ENCODE peak calls at places on chromosomes 13 and 19, in seven cellular contexts. One of them, this sample, is unnamed.

GRCh38 chr19:50922316-50922853 is 11.2 kb upstream of the KLK4 start:
- DNase-seq in CD8-positive, alpha-beta T cell: peak
- DNase-seq in sciatic nerve: peak
- DNase-seq in GM04504: peak
- DNase-seq in foreskin melanocyte: peak
- DNase-seq in CD4-positive, CD25-positive, alpha-beta regulatory T cell: peak
- DNase-seq in T-helper 17 cell: peak
- DNase-seq in this sample: peak

GRCh38 chr19:29645911-29646310 is 19.4 kb upstream of the PLEKHF1 start:
- DNase-seq in CD8-positive, alpha-beta T cell: no peak
- DNase-seq in sciatic nerve: no peak
- DNase-seq in GM04504: no peak
- DNase-seq in foreskin melanocyte: peak
- DNase-seq in CD4-positive, CD25-positive, alpha-beta regulatory T cell: no peak
- DNase-seq in T-helper 17 cell: no peak
- DNase-seq in this sample: peak

GRCh38 chr19:3243851-3244700 is 19.6 kb downstream of the CELF5 start:
- DNase-seq in CD8-positive, alpha-beta T cell: no peak
- DNase-seq in sciatic nerve: no peak
- DNase-seq in GM04504: peak
- DNase-seq in foreskin melanocyte: peak
- DNase-seq in CD4-positive, CD25-positive, alpha-beta regulatory T cell: no peak
- DNase-seq in T-helper 17 cell: no peak
- DNase-seq in this sample: peak

GRCh38 chr13:64078025-64078424 is 2662.4 kb upstream of the PCDH20 start:
- DNase-seq in CD8-positive, alpha-beta T cell: no peak
- DNase-seq in sciatic nerve: no peak
- DNase-seq in GM04504: no peak
- DNase-seq in foreskin melanocyte: no peak
- DNase-seq in CD4-positive, CD25-positive, alpha-beta regulatory T cell: no peak
- DNase-seq in T-helper 17 cell: no peak
- DNase-seq in this sample: no peak

GRCh38 chr19:28498404-28498976 is 714.5 kb downstream of the UQCRFS1 start:
- DNase-seq in CD8-positive, alpha-beta T cell: no peak
- DNase-seq in sciatic nerve: no peak
- DNase-seq in GM04504: no peak
- DNase-seq in foreskin melanocyte: no peak
- DNase-seq in CD4-positive, CD25-positive, alpha-beta regulatory T cell: no peak
- DNase-seq in T-helper 17 cell: no peak
- DNase-seq in this sample: no peak

GRCh38 chr19:383922-384800 is 24.8 kb downstream of the C2CD4C start:
- DNase-seq in CD8-positive, alpha-beta T cell: no peak
- DNase-seq in sciatic nerve: no peak
- DNase-seq in GM04504: no peak
- DNase-seq in foreskin melanocyte: no peak
- DNase-seq in CD4-positive, CD25-positive, alpha-beta regulatory T cell: no peak
- DNase-seq in T-helper 17 cell: no peak
- DNase-seq in this sample: no peak

GRCh38 chr19:15623711-15624318 is 8.8 kb downstream of the CYP4F8 start:
- DNase-seq in CD8-positive, alpha-beta T cell: no peak
- DNase-seq in sciatic nerve: no peak
- DNase-seq in GM04504: no peak
- DNase-seq in foreskin melanocyte: no peak
- DNase-seq in CD4-positive, CD25-positive, alpha-beta regulatory T cell: no peak
- DNase-seq in T-helper 17 cell: no peak
- DNase-seq in this sample: no peak

GRCh38 chr13:62193919-62194318 is 778.3 kb upstream of the PCDH20 start:
- DNase-seq in CD8-positive, alpha-beta T cell: no peak
- DNase-seq in sciatic nerve: no peak
- DNase-seq in GM04504: no peak
- DNase-seq in foreskin melanocyte: no peak
- DNase-seq in CD4-positive, CD25-positive, alpha-beta regulatory T cell: no peak
- DNase-seq in T-helper 17 cell: no peak
- DNase-seq in this sample: no peak

GRCh38 chr19:2334986-2335846 is 6.7 kb downstream of the SPPL2B start:
- DNase-seq in CD8-positive, alpha-beta T cell: no peak
- DNase-seq in sciatic nerve: no peak
- DNase-seq in GM04504: no peak
- DNase-seq in foreskin melanocyte: no peak
- DNase-seq in CD4-positive, CD25-positive, alpha-beta regulatory T cell: no peak
- DNase-seq in T-helper 17 cell: no peak
- DNase-seq in this sample: peak

GRCh38 chr13:47555235-47555634 is 445.8 kb downstream of the SUCLA2 start:
- DNase-seq in CD8-positive, alpha-beta T cell: no peak
- DNase-seq in sciatic nerve: no peak
- DNase-seq in GM04504: no peak
- DNase-seq in foreskin melanocyte: no peak
- DNase-seq in CD4-positive, CD25-positive, alpha-beta regulatory T cell: no peak
- DNase-seq in T-helper 17 cell: no peak
- DNase-seq in this sample: no peak

GRCh38 chr13:27172495-27172842 is 858 bp upstream of the USP12 start:
- DNase-seq in CD8-positive, alpha-beta T cell: no peak
- DNase-seq in sciatic nerve: no peak
- DNase-seq in GM04504: no peak
- DNase-seq in foreskin melanocyte: no peak
- DNase-seq in CD4-positive, CD25-positive, alpha-beta regulatory T cell: no peak
- DNase-seq in T-helper 17 cell: no peak
- DNase-seq in this sample: peak

GRCh38 chr19:51026554-51026831 is at the start of gene KLK11:
- DNase-seq in CD8-positive, alpha-beta T cell: no peak
- DNase-seq in sciatic nerve: no peak
- DNase-seq in GM04504: no peak
- DNase-seq in foreskin melanocyte: no peak
- DNase-seq in CD4-positive, CD25-positive, alpha-beta regulatory T cell: no peak
- DNase-seq in T-helper 17 cell: no peak
- DNase-seq in this sample: no peak

GRCh38 chr19:46431824-46432223 is 3.1 kb upstream of the PNMA8C start:
- DNase-seq in CD8-positive, alpha-beta T cell: no peak
- DNase-seq in sciatic nerve: no peak
- DNase-seq in GM04504: no peak
- DNase-seq in foreskin melanocyte: no peak
- DNase-seq in CD4-positive, CD25-positive, alpha-beta regulatory T cell: no peak
- DNase-seq in T-helper 17 cell: no peak
- DNase-seq in this sample: no peak

GRCh38 chr19:21940684-21941083 is 70.1 kb downstream of the ZNF208 start:
- DNase-seq in CD8-positive, alpha-beta T cell: no peak
- DNase-seq in sciatic nerve: no peak
- DNase-seq in GM04504: no peak
- DNase-seq in foreskin melanocyte: no peak
- DNase-seq in CD4-positive, CD25-positive, alpha-beta regulatory T cell: no peak
- DNase-seq in T-helper 17 cell: no peak
- DNase-seq in this sample: no peak

GRCh38 chr13:95641291-95641811 is 3.2 kb downstream of the DZIP1 start:
- DNase-seq in CD8-positive, alpha-beta T cell: no peak
- DNase-seq in sciatic nerve: no peak
- DNase-seq in GM04504: no peak
- DNase-seq in foreskin melanocyte: no peak
- DNase-seq in CD4-positive, CD25-positive, alpha-beta regulatory T cell: no peak
- DNase-seq in T-helper 17 cell: no peak
- DNase-seq in this sample: no peak

GRCh38 chr19:6730153-6730804 is 7.1 kb downstream of the GPR108 start:
- DNase-seq in CD8-positive, alpha-beta T cell: no peak
- DNase-seq in sciatic nerve: peak
- DNase-seq in GM04504: no peak
- DNase-seq in foreskin melanocyte: no peak
- DNase-seq in CD4-positive, CD25-positive, alpha-beta regulatory T cell: peak
- DNase-seq in T-helper 17 cell: no peak
- DNase-seq in this sample: no peak

GRCh38 chr13:89899302-89900103 is 1448.0 kb upstream of the MIR17HG start:
- DNase-seq in CD8-positive, alpha-beta T cell: no peak
- DNase-seq in sciatic nerve: no peak
- DNase-seq in GM04504: no peak
- DNase-seq in foreskin melanocyte: no peak
- DNase-seq in CD4-positive, CD25-positive, alpha-beta regulatory T cell: no peak
- DNase-seq in T-helper 17 cell: no peak
- DNase-seq in this sample: no peak

GRCh38 chr13:42525035-42525504 is 48.9 kb upstream of the TNFSF11 start:
- DNase-seq in CD8-positive, alpha-beta T cell: no peak
- DNase-seq in sciatic nerve: no peak
- DNase-seq in GM04504: no peak
- DNase-seq in foreskin melanocyte: peak
- DNase-seq in CD4-positive, CD25-positive, alpha-beta regulatory T cell: no peak
- DNase-seq in T-helper 17 cell: no peak
- DNase-seq in this sample: peak

GRCh38 chr19:6551607-6552450 is 21.0 kb downstream of the TNFSF9 start:
- DNase-seq in CD8-positive, alpha-beta T cell: peak
- DNase-seq in sciatic nerve: no peak
- DNase-seq in GM04504: no peak
- DNase-seq in foreskin melanocyte: no peak
- DNase-seq in CD4-positive, CD25-positive, alpha-beta regulatory T cell: peak
- DNase-seq in T-helper 17 cell: peak
- DNase-seq in this sample: no peak

GRCh38 chr19:32988724-32989123 is 16.7 kb downstream of the FAAP24 start:
- DNase-seq in CD8-positive, alpha-beta T cell: no peak
- DNase-seq in sciatic nerve: no peak
- DNase-seq in GM04504: no peak
- DNase-seq in foreskin melanocyte: no peak
- DNase-seq in CD4-positive, CD25-positive, alpha-beta regulatory T cell: no peak
- DNase-seq in T-helper 17 cell: no peak
- DNase-seq in this sample: no peak

GRCh38 chr19:13684021-13684420 is 80.3 kb upstream of the MRI1 start:
- DNase-seq in CD8-positive, alpha-beta T cell: no peak
- DNase-seq in sciatic nerve: no peak
- DNase-seq in GM04504: no peak
- DNase-seq in foreskin melanocyte: no peak
- DNase-seq in CD4-positive, CD25-positive, alpha-beta regulatory T cell: no peak
- DNase-seq in T-helper 17 cell: no peak
- DNase-seq in this sample: no peak

GRCh38 chr19:21022996-21023395 is 2.5 kb downstream of the ZNF430 start:
- DNase-seq in CD8-positive, alpha-beta T cell: no peak
- DNase-seq in sciatic nerve: no peak
- DNase-seq in GM04504: peak
- DNase-seq in foreskin melanocyte: no peak
- DNase-seq in CD4-positive, CD25-positive, alpha-beta regulatory T cell: no peak
- DNase-seq in T-helper 17 cell: no peak
- DNase-seq in this sample: peak

GRCh38 chr19:49142866-49143335 is 12.3 kb downstream of the HRC start:
- DNase-seq in CD8-positive, alpha-beta T cell: no peak
- DNase-seq in sciatic nerve: peak
- DNase-seq in GM04504: peak
- DNase-seq in foreskin melanocyte: peak
- DNase-seq in CD4-positive, CD25-positive, alpha-beta regulatory T cell: no peak
- DNase-seq in T-helper 17 cell: peak
- DNase-seq in this sample: peak

GRCh38 chr13:101892296-101892695 is 439.8 kb downstream of the ITGBL1 start:
- DNase-seq in CD8-positive, alpha-beta T cell: no peak
- DNase-seq in sciatic nerve: no peak
- DNase-seq in GM04504: no peak
- DNase-seq in foreskin melanocyte: no peak
- DNase-seq in CD4-positive, CD25-positive, alpha-beta regulatory T cell: no peak
- DNase-seq in T-helper 17 cell: no peak
- DNase-seq in this sample: no peak

GRCh38 chr19:52237197-52237596 is 32.2 kb upstream of the ZNF766 start:
- DNase-seq in CD8-positive, alpha-beta T cell: no peak
- DNase-seq in sciatic nerve: no peak
- DNase-seq in GM04504: no peak
- DNase-seq in foreskin melanocyte: no peak
- DNase-seq in CD4-positive, CD25-positive, alpha-beta regulatory T cell: no peak
- DNase-seq in T-helper 17 cell: no peak
- DNase-seq in this sample: no peak

GRCh38 chr19:13530720-13531119 is 24.4 kb upstream of the CACNA1A start:
- DNase-seq in CD8-positive, alpha-beta T cell: no peak
- DNase-seq in sciatic nerve: no peak
- DNase-seq in GM04504: no peak
- DNase-seq in foreskin melanocyte: no peak
- DNase-seq in CD4-positive, CD25-positive, alpha-beta regulatory T cell: no peak
- DNase-seq in T-helper 17 cell: no peak
- DNase-seq in this sample: no peak

GRCh38 chr13:25905411-25906010 is 146.3 kb downstream of the SHISA2 start:
- DNase-seq in CD8-positive, alpha-beta T cell: no peak
- DNase-seq in sciatic nerve: no peak
- DNase-seq in GM04504: no peak
- DNase-seq in foreskin melanocyte: peak
- DNase-seq in CD4-positive, CD25-positive, alpha-beta regulatory T cell: no peak
- DNase-seq in T-helper 17 cell: no peak
- DNase-seq in this sample: no peak

GRCh38 chr19:55474269-55475265 is 1.9 kb upstream of the ZNF628 start:
- DNase-seq in CD8-positive, alpha-beta T cell: no peak
- DNase-seq in sciatic nerve: no peak
- DNase-seq in GM04504: no peak
- DNase-seq in foreskin melanocyte: no peak
- DNase-seq in CD4-positive, CD25-positive, alpha-beta regulatory T cell: no peak
- DNase-seq in T-helper 17 cell: no peak
- DNase-seq in this sample: no peak

GRCh38 chr13:72437458-72437857 is 290.0 kb downstream of the MZT1 start:
- DNase-seq in CD8-positive, alpha-beta T cell: no peak
- DNase-seq in sciatic nerve: no peak
- DNase-seq in GM04504: peak
- DNase-seq in foreskin melanocyte: peak
- DNase-seq in CD4-positive, CD25-positive, alpha-beta regulatory T cell: no peak
- DNase-seq in T-helper 17 cell: no peak
- DNase-seq in this sample: peak

GRCh38 chr13:97015661-97016350 is 21.5 kb upstream of the OXGR1 start:
- DNase-seq in CD8-positive, alpha-beta T cell: no peak
- DNase-seq in sciatic nerve: no peak
- DNase-seq in GM04504: no peak
- DNase-seq in foreskin melanocyte: no peak
- DNase-seq in CD4-positive, CD25-positive, alpha-beta regulatory T cell: no peak
- DNase-seq in T-helper 17 cell: no peak
- DNase-seq in this sample: no peak

GRCh38 chr13:79185580-79185979 is 220.5 kb downstream of the RBM26 start:
- DNase-seq in CD8-positive, alpha-beta T cell: no peak
- DNase-seq in sciatic nerve: no peak
- DNase-seq in GM04504: no peak
- DNase-seq in foreskin melanocyte: no peak
- DNase-seq in CD4-positive, CD25-positive, alpha-beta regulatory T cell: no peak
- DNase-seq in T-helper 17 cell: no peak
- DNase-seq in this sample: no peak

GRCh38 chr19:45442927-45443461 is 19.3 kb upstream of the ERCC1 start:
- DNase-seq in CD8-positive, alpha-beta T cell: no peak
- DNase-seq in sciatic nerve: no peak
- DNase-seq in GM04504: no peak
- DNase-seq in foreskin melanocyte: peak
- DNase-seq in CD4-positive, CD25-positive, alpha-beta regulatory T cell: peak
- DNase-seq in T-helper 17 cell: peak
- DNase-seq in this sample: peak

GRCh38 chr13:41222259-41222852 is 28.0 kb upstream of the KBTBD7 start:
- DNase-seq in CD8-positive, alpha-beta T cell: peak
- DNase-seq in sciatic nerve: no peak
- DNase-seq in GM04504: no peak
- DNase-seq in foreskin melanocyte: peak
- DNase-seq in CD4-positive, CD25-positive, alpha-beta regulatory T cell: peak
- DNase-seq in T-helper 17 cell: no peak
- DNase-seq in this sample: peak

GRCh38 chr19:46115396-46116109 is 8.9 kb downstream of the IGFL3 start:
- DNase-seq in CD8-positive, alpha-beta T cell: no peak
- DNase-seq in sciatic nerve: no peak
- DNase-seq in GM04504: peak
- DNase-seq in foreskin melanocyte: peak
- DNase-seq in CD4-positive, CD25-positive, alpha-beta regulatory T cell: no peak
- DNase-seq in T-helper 17 cell: no peak
- DNase-seq in this sample: peak

GRCh38 chr13:33281951-33282595 is 3.5 kb downstream of the STARD13 start:
- DNase-seq in CD8-positive, alpha-beta T cell: no peak
- DNase-seq in sciatic nerve: no peak
- DNase-seq in GM04504: no peak
- DNase-seq in foreskin melanocyte: peak
- DNase-seq in CD4-positive, CD25-positive, alpha-beta regulatory T cell: no peak
- DNase-seq in T-helper 17 cell: no peak
- DNase-seq in this sample: peak

This sample was measured in adipocyte.